ENCODE peak calls at places on chromosome 19, in six cellular contexts. D, V, T, C, Y and I are unnamed samples.

GRCh38 chr19:28505134-28505533 is 707.8 kb downstream of the UQCRFS1 start:
- DNase-seq in D (no peak), V (no peak), T (no peak), C (no peak), Y (no peak), I (no peak)

GRCh38 chr19:44722131-44723121 is 23.5 kb downstream of the CEACAM16 start:
- DNase-seq in D (no peak), V (no peak), T (no peak), C (no peak), Y (no peak), I (no peak)

GRCh38 chr19:294819-295686 is 3.9 kb upstream of the PLPP2 start:
- DNase-seq in D (peak), V (peak), T (peak), C (peak), Y (no peak), I (no peak)

GRCh38 chr19:4636151-4636717 is 3.1 kb upstream of the TNFAIP8L1 start:
- DNase-seq in D (peak), V (peak), T (peak), C (peak), Y (peak), I (peak)

GRCh38 chr19:4224470-4224869 is 4.9 kb upstream of the EBI3 start:
- DNase-seq in D (no peak), V (no peak), T (no peak), C (no peak), Y (no peak), I (no peak)

GRCh38 chr19:1000095-1000494 is at the start of gene GRIN3B:
- DNase-seq in D (peak), V (peak), T (peak), C (peak), Y (peak), I (peak)

GRCh38 chr19:39448271-39448670 is 2.9 kb downstream of the SUPT5H start:
- DNase-seq in D (no peak), V (no peak), T (no peak), C (no peak), Y (no peak), I (no peak)

GRCh38 chr19:56838930-56839664 is 1.4 kb downstream of the PEG3 start:
- DNase-seq in D (peak), V (peak), T (no peak), C (peak), Y (peak), I (peak)

GRCh38 chr19:58338825-58339558 is 12.2 kb downstream of the ZSCAN22 start:
- DNase-seq in D (no peak), V (no peak), T (no peak), C (no peak), Y (no peak), I (no peak)

GRCh38 chr19:34306213-34306661 is 51.9 kb downstream of the GARRE1 start:
- DNase-seq in D (no peak), V (peak), T (no peak), C (no peak), Y (no peak), I (no peak)

GRCh38 chr19:18023596-18024212 is 15.7 kb downstream of the ARRDC2 start:
- DNase-seq in D (peak), V (peak), T (peak), C (peak), Y (peak), I (peak)

GRCh38 chr19:18021121-18021755 is 13.3 kb downstream of the ARRDC2 start:
- DNase-seq in D (peak), V (peak), T (peak), C (peak), Y (peak), I (peak)

GRCh38 chr19:18017275-18018083 is 9.5 kb downstream of the ARRDC2 start:
- DNase-seq in D (no peak), V (no peak), T (no peak), C (no peak), Y (no peak), I (no peak)

DNA sequence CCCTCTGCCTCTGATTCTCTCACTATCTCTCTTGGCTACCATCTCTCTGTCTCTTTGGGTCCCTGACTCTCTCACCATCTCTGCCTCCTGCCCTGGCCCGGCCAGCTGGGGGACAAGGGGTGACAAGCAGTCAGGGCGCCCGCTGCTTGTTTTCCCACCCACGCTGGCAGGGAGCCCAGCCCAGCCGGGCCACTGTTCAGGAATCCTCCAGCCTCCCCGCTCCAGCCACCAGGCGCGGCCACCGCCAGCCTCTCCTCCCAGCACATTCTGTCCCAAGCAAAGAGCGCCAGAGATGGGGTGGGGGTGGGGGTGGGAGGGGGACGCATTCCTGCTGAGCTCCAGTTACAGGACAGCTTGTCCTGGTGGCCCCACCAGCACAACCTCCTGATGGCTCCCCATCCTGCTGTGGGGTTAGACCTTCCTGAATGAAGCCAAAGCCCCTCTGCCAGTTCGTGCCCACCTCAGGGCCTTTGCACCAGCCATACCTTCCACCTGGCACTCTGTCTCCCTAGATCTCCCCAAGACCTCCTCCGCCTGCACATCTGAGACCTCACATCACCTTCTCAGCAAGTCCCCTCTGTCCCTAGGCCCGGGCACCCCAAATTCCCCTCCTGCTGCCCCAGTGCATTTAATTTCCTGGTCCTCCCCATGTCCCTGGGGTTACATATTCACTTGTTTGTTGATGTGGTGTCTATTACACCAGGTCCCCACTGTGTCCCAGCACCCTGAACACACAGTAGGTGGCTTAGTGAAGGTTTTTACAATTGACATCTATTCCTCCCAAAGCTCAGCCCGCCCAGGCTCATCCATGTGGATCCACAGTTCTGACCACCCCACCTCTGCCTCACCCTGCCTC is 12.5 kb downstream of the ARRDC2 start:
- DNase-seq in D (peak), V (peak), T (no peak), C (peak), Y (peak), I (peak)
- H3K4me3 ChIP-seq in D (no peak), V (no peak), T (no peak), C (no peak), Y (no peak), I (no peak)

DNA sequence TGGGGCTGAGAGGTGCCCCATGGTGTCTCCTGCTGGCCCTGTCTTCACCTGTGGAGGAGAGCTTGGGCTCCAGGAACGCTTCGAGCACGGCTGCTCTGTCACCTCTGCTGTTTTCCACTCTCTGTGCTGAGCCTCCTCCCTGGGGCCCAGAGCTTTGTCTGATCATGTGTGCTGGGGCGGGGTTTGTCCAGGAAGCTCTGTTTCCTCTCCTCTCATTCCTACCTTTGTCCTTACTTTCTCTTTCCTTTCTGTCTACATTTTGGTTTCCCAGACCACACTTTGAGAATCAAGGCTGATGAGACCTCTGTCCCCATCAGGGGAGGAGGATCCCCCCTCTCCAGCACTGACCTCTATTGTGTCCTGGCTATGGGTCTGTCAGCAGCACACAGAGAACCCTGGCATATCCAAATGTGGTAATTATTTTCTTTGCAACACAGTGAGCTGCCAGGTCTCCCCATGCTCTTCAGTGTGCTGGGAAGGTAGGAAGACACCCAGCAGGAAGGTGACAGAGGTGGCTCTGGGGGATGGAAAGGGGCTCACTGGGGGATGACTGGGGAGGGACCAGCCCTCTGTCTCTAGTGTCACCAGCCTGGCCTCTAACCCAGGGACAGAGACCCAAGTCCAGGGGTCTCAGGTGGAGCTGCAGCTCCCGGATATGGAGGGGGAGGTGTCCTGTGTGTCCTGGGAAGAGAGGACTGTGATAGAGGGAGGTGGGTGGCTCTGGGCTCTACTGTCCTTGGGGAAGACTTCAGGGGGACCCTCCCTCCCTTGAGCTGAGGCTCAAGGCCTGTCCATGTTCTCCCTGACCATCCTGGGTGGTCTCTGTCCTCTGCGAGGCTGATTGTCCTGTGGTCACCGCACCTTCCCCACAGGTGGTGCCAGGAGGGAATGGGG is at the start of gene CEACAM1:
- DNase-seq in D (peak), V (no peak), T (peak), C (peak), Y (peak), I (no peak)
- H3K4me3 ChIP-seq in D (no peak), V (no peak), T (peak), C (peak), Y (no peak), I (peak)

GRCh38 chr19:18306209-18306902 is 16.5 kb downstream of the LSM4 start:
- DNase-seq in D (no peak), V (no peak), T (no peak), C (no peak), Y (no peak), I (no peak)

GRCh38 chr19:18304496-18305312 is 18.2 kb downstream of the LSM4 start:
- DNase-seq in D (peak), V (peak), T (peak), C (peak), Y (peak), I (peak)

GRCh38 chr19:18306903-18307681 is 15.8 kb downstream of the LSM4 start:
- DNase-seq in D (peak), V (no peak), T (peak), C (no peak), Y (no peak), I (peak)

GRCh38 chr19:18301718-18302111 is 20.3 kb upstream of the JUND start:
- DNase-seq in D (no peak), V (no peak), T (no peak), C (no peak), Y (no peak), I (no peak)

GRCh38 chr19:18304194-18304495 is 18.7 kb downstream of the LSM4 start:
- DNase-seq in D (no peak), V (no peak), T (no peak), C (no peak), Y (no peak), I (peak)
- H3K4me3 ChIP-seq in D (peak), V (no peak), T (peak), C (peak), Y (peak), I (no peak)

DNA sequence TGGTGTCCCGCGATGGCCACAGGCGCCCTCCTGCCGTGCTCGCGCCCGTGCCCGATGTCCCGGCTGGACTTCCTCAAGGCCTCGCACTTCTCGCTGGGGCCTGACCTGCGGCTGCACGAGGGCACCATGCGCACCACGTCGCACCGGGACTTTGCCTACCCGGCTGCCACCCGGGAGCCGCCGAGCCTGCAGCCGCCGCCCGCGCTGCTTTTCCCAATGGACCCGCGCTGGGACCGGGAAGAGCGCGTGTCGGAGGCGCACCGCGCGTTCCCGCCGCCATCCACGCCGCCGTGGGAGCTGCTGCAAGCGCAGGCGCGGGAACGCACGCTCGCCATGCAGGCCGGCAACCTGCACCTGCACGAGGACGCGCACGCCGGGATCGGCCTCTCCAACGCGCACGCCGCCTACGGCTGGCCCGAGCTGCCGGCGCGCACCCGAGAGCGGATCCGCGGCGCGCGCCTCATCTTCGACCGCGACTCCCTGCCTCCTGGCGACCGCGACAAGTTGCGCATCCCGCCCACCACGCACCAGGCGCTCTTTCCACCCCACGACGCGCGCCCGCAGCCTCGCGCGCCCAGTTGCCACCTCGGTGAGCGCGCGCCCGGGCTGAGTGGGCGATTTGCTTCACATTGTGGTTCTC is 12.1 kb upstream of the PEX11G start:
- DNase-seq in D (no peak), V (peak), T (no peak), C (peak), Y (peak), I (peak)
- H3K4me3 ChIP-seq in D (peak), V (no peak), T (peak), C (peak), Y (peak), I (peak)

GRCh38 chr19:16587031-16588023 is 15.1 kb upstream of the SLC35E1 start:
- DNase-seq in D (peak), V (no peak), T (peak), C (no peak), Y (peak), I (peak)

GRCh38 chr19:16586477-16586871 is 14.3 kb upstream of the SLC35E1 start:
- DNase-seq in D (no peak), V (no peak), T (no peak), C (no peak), Y (no peak), I (no peak)

GRCh38 chr19:16589917-16590316 is 17.7 kb upstream of the SLC35E1 start:
- DNase-seq in D (peak), V (no peak), T (no peak), C (no peak), Y (no peak), I (no peak)

GRCh38 chr19:16588824-16589577 is 16.8 kb upstream of the SLC35E1 start:
- DNase-seq in D (no peak), V (no peak), T (no peak), C (no peak), Y (peak), I (no peak)

GRCh38 chr19:16588089-16588823 is 16.0 kb upstream of the SLC35E1 start:
- DNase-seq in D (no peak), V (peak), T (peak), C (no peak), Y (peak), I (no peak)
- H3K4me3 ChIP-seq in D (no peak), V (no peak), T (peak), C (peak), Y (no peak), I (no peak)

DNA sequence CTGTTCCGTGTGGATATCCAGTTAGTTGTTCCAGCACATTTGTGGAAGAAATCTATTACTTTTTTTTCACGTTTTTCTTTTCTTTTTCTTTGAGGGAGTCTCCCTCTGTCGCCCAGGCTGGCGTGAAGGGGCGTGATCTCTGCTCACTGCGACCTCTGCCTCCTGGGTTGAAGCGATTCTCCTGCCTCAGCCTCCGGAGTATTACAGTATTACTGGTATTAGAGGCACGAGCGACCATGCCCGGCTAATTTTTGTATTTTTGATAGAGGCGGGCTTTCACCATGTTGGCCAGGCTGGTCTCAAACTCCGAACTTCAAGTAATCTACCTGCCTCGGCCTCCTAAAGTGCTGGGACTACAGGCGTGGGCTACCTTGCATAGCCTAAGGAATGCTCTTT is 43.6 kb downstream of the ZNF611 start:
- DNase-seq in D (no peak), V (no peak), T (no peak), C (no peak), Y (no peak), I (no peak)
- H3K4me3 ChIP-seq in D (peak), V (no peak), T (peak), C (peak), Y (peak), I (peak)

GRCh38 chr19:38429055-38429810 is 3.2 kb upstream of the RASGRP4 start:
- DNase-seq in D (no peak), V (no peak), T (no peak), C (no peak), Y (no peak), I (no peak)
- H3K4me3 ChIP-seq in D (no peak), V (no peak), T (no peak), C (no peak), Y (no peak), I (no peak)

DNA sequence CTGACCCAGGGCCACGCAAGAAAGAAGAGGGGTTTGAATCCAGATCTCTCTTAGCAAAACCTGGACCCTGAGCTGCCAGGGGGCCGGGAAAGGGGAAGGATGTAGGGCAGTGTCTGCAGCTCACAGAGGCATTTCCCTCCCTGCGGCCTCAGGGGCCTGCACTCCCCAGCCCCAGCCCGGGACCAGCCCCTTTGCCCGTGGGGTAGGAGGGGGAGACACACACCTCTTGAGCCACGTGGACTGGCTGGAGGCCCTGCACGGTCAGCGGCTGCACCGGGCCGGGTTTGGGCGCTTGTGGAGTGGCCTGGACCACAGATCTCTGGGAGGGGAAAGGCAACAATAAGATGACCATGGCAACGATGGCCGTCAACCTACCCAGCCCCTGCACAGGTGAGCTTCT is 26.9 kb downstream of the RFX1 start:
- DNase-seq in D (no peak), V (no peak), T (no peak), C (no peak), Y (no peak), I (no peak)
- H3K4me3 ChIP-seq in D (peak), V (no peak), T (peak), C (peak), Y (peak), I (no peak)